ENCODE peak calls at places on chromosome 20, in ten cellular contexts. B, P, Q, Z, I, T, R, N, J and K are unnamed samples.

GRCh38 chr20:63641146-63641791 is 12.0 kb downstream of the STMN3 start:
- DNase-seq in T (no peak), I (peak; percentile 15), R (peak; percentile 71), P (no peak), Q (peak; percentile 38), J (no peak), Z (no peak), N (no peak), B (peak; percentile 88), K (peak; percentile 50)

GRCh38 chr20:62740286-62741141 is 31.9 kb downstream of the NTSR1 start:
- DNase-seq in P (peak; percentile 67), B (peak; percentile 83), Q (peak; percentile 94), J (no peak), Z (peak; percentile 72), T (peak; percentile 68), N (peak; percentile 17), R (no peak), I (peak; percentile 89), K (peak; percentile 67)

GRCh38 chr20:57582432-57583288 is 21.8 kb downstream of the PCK1 start:
- DNase-seq in N (peak; percentile 79), Q (peak; percentile 6), R (peak; percentile 67), J (peak; percentile 71), I (peak; percentile 71), T (peak; percentile 8), B (peak; percentile 30), Z (no peak), P (no peak), K (peak; percentile 94)

GRCh38 chr20:31515072-31515774 is 981 bp downstream of the HM13 start:
- DNase-seq in N (no peak), B (no peak), P (no peak), Q (no peak), R (no peak), T (no peak), Z (no peak), J (no peak), I (no peak), K (no peak)

GRCh38 chr20:1945134-1945618 is 48.7 kb downstream of the PDYN start:
- DNase-seq in Q (peak; percentile 84), J (peak; percentile 54), P (peak; percentile 85), T (no peak), R (no peak), B (peak; percentile 87), N (peak; percentile 80), Z (peak; percentile 79), I (no peak), K (no peak)

GRCh38 chr20:3398681-3399252 is 8.7 kb downstream of the DNAAF9 start:
- DNase-seq in Q (peak; percentile 27), I (peak; percentile 16), P (no peak), J (no peak), B (no peak), T (peak; percentile 50), N (no peak), R (no peak), Z (peak; percentile 46), K (no peak)

GRCh38 chr20:21027569-21027968 is 78.6 kb downstream of the LINC00237 start:
- DNase-seq in P (no peak), N (no peak), T (no peak), I (no peak), Q (no peak), R (peak; percentile 87), B (no peak), Z (no peak), J (no peak), K (no peak)

GRCh38 chr20:35305682-35306556 is 13.7 kb upstream of the FAM83C start:
- DNase-seq in Z (peak; percentile 99), T (peak; percentile 99), I (peak; percentile 99), P (peak; percentile 89), Q (peak; percentile 100), J (no peak), N (peak; percentile 45), R (no peak), B (peak; percentile 83), K (peak; percentile 99)

DNA sequence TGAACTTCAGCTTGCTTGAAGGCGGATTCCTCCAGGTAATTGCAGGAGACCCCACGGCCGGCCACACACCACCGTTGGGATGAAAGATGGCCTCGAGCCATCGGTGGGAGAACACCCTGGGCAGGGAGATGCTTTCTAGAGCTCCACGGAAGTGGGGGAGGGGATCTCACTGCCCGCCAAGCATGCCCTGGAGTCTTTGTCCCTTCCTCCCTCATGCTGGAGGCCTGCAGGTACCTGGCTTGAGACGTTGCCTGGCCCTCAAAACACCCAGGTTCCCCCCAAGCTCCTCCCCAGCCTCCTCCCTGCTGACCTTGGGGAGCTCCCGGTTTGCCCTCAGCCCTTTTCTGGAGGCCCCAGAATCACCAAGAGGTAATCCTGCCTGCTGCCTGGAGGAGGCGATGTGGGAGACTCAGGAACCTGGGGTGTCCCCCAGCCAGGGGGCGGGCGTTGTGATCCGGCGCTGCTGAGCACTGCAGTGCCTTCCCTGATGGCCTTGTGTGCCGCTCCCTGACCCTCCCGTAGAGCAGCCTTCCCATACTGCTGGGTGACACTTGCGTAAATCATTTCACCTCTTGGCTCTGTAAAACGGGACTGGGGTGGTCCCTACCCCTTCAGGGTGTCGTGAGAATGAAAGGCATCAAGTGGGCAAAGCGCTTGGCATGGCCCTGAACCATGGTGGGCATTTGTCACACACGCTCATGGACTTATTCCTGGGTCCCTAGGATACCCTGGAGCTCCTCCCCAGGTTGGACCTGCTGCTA is 91.4 kb downstream of the CEBPB start:
- DNase-seq in Q (no peak), N (no peak), J (no peak), B (peak; percentile 78), Z (no peak), I (no peak), P (no peak), T (no peak), R (peak; percentile 78), K (no peak)
- TF ChIP-seq CTCF in Q (no peak), N (no peak), J (no peak), B (no peak), Z (peak; percentile 18), I (peak; percentile 43), P (no peak), T (no peak), R (peak; percentile 65), K (peak; percentile 19)

GRCh38 chr20:50291428-50292323 is 101.0 kb downstream of the CEBPB start:
- DNase-seq in N (no peak), Q (no peak), I (no peak), J (no peak), R (no peak), P (peak; percentile 77), B (no peak), T (no peak), Z (no peak), K (no peak)

GRCh38 chr20:50293244-50294139 is 102.9 kb downstream of the CEBPB start:
- DNase-seq in N (no peak), B (peak; percentile 74), T (no peak), I (no peak), J (no peak), P (peak; percentile 56), Z (no peak), Q (no peak), R (no peak), K (no peak)

GRCh38 chr20:50290815-50291214 is 100.2 kb downstream of the CEBPB start:
- DNase-seq in Q (no peak), R (no peak), P (peak; percentile 32), N (no peak), J (no peak), T (no peak), B (no peak), I (no peak), Z (no peak), K (no peak)

GRCh38 chr20:50294164-50295088 is 103.8 kb downstream of the CEBPB start:
- DNase-seq in N (no peak), I (no peak), T (no peak), Z (no peak), P (peak; percentile 59), J (no peak), R (no peak), B (peak; percentile 65), Q (no peak), K (no peak)

DNA sequence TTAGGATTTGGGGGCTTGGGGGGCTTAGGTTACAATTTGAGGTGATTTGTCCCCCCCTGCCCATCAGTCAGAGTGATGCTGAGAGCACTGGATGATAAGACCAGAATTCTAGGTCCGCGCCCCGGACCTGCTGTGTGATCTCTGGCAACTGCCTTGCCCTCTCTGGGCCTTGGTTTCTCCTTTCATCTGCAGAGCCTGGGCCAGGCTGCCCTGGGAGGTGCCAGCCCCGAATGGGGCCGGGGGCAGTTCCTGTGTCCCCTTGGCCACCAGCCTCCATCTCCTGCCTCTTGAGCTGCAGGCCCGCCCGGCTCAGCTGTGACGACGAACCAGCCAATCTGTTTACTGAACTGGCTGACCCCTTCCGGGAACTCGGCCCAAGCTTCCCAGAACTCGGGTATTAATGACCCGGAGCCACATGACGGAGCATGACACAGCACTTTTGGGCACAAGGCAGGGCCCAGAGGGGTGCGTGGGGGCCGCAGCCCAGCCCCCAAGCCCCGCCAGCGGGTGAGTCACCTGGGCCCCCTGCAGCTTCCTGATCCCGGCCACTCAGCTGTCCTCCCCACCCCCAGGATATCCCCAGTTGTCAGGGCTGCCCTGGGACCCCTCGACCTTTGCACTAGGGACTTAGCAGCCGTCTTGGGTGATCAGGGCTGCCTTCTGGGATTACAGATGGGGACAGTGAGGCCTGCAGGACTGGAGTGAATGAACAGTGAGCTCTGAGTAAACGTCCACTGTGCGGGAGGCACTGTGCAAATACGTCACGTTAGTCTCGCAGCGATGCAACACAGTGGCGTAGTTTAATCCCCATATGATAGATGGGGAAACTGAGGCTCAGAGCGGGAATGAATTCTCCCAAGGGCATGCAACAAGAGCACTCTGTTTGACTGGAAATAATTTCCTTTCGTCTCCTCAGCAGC is 102.0 kb downstream of the CEBPB start:
- DNase-seq in B (peak; percentile 95), N (peak; percentile 96), I (peak; percentile 82), Z (peak; percentile 97), J (peak; percentile 98), P (peak; percentile 97), Q (peak; percentile 99), R (peak; percentile 48), T (peak; percentile 93), K (peak; percentile 97)
- H3K4me3 ChIP-seq in B (no peak overlapping the region), N (no peak overlapping the region), I (no peak overlapping the region), Z (no peak overlapping the region), J (no peak overlapping the region), P (no peak overlapping the region), Q (no peak overlapping the region), R (no peak overlapping the region), T (no peak overlapping the region), K (no peak overlapping the region)

DNA sequence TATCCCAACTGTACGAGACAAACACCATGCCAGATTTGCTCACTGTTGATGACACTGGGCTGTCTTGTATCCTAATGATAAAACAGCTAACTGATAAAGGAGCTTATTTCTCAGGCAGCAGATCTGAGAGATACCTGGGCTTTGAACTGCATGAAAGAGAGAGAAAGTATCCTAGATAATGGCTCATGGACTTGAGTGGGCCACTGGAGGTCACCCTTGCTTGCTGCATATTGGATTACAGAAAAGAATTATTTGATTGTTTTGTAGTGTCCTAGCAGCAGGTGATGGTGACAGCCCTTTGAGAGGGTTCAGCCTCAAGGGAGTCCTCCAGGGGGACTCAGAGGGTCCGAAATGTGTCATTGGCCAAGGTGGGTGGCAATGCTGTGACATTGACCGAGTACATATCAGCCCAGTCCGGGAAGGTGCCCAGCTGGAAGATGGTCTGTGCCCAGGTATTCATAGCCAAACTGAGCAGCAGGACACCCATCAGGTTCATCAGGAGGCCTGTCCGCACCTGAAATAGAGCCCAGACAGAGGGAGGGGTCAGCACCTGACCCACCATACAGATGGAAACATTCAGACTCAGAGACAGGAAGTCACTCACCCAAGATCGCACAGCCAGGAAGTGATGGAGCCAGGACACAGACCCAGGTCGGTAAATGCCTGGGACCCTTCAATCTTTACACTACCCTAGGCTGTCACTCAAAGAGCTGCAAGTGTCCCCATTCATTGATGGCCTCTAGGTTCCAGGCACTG is 9.4 kb upstream of the OCSTAMP start:
- DNase-seq in N (no peak), I (no peak), R (no peak), Q (no peak), B (no peak), Z (no peak), T (no peak), J (no peak), P (no peak), K (peak; percentile 41)
- TF ChIP-seq CTCF in N (no peak), I (no peak), R (no peak), Q (no peak), B (no peak), Z (no peak), T (no peak), J (no peak), P (no peak), K (peak; percentile 47)

GRCh38 chr20:45372646-45373352 is 5.3 kb downstream of the TP53TG5 start:
- DNase-seq in J (no peak), I (no peak), R (peak; percentile 72), Z (peak; percentile 16), T (no peak), Q (no peak), P (peak; percentile 74), B (peak; percentile 85), N (no peak), K (no peak)
- H3K4me3 ChIP-seq in J (peak overlapping the region; percentile 42), I (peak overlapping the region; percentile 3), R (peak overlapping the region; percentile 64), Z (no peak overlapping the region), T (no peak overlapping the region), Q (no peak overlapping the region), P (peak overlapping the region; percentile 63), B (peak overlapping the region; percentile 37), N (peak overlapping the region; percentile 58), K (no peak overlapping the region)